ENCODE peak calls at places on chromosomes 1 and 21, in five cellular contexts. H is AG09319, B is GM13977, U is HFFc6, M is GM06990. Z is an unnamed sample.

GRCh38 chr1:25927541-25928265 is 21.5 kb upstream of the STMN1 start:
- DNase-seq in H (no peak), B (no peak), U (no peak), M (no peak), Z (no peak)

GRCh38 chr1:96559707-96560588 is 161.6 kb upstream of the PTBP2 start:
- DNase-seq in H (peak), B (no peak), U (peak), M (no peak), Z (no peak)

GRCh38 chr1:109827466-109827865 is 63.7 kb upstream of the EPS8L3 start:
- DNase-seq in H (no peak), B (no peak), U (peak), M (no peak), Z (no peak)

GRCh38 chr1:99481391-99481996 is 164.4 kb upstream of the PALMD start:
- DNase-seq in H (no peak), B (peak), U (peak), M (peak), Z (peak)

GRCh38 chr1:119139393-119139792 is 1.1 kb downstream of the WARS2 start:
- DNase-seq in H (no peak), B (no peak), U (no peak), M (peak), Z (no peak)

GRCh38 chr1:31736675-31737074 is 27.5 kb downstream of the ADGRB2 start:
- DNase-seq in H (no peak), B (no peak), U (no peak), M (no peak), Z (no peak)

GRCh38 chr1:221670081-221670480 is 71.8 kb downstream of the DUSP10 start:
- DNase-seq in H (no peak), B (no peak), U (no peak), M (no peak), Z (no peak)

GRCh38 chr1:194194724-194195123 is 1008.3 kb upstream of the B3GALT2 start:
- DNase-seq in H (no peak), B (no peak), U (no peak), M (no peak), Z (no peak)

GRCh38 chr1:44947060-44947773 is 39.2 kb downstream of the EIF2B3 start:
- DNase-seq in H (peak), B (no peak), U (peak), M (no peak), Z (no peak)

GRCh38 chr1:97791251-97791650 is 129.6 kb downstream of the DPYD start:
- DNase-seq in H (no peak), B (peak), U (no peak), M (peak), Z (no peak)

GRCh38 chr1:63691672-63692425 is 82.0 kb upstream of the ROR1 start:
- DNase-seq in H (peak), B (peak), U (peak), M (no peak), Z (peak)

GRCh38 chr21:32303385-32303784 is 4.7 kb downstream of the MRAP start:
- DNase-seq in H (no peak), B (no peak), U (no peak), M (no peak), Z (no peak)

GRCh38 chr21:26199471-26199870 is 28.9 kb upstream of the APP start:
- DNase-seq in H (no peak), B (no peak), U (peak), M (no peak), Z (no peak)

GRCh38 chr1:212606734-212607205 is 1.8 kb upstream of the ATF3 start:
- DNase-seq in H (no peak), B (peak), U (no peak), M (no peak), Z (no peak)

GRCh38 chr1:94596260-94596659 is 54.7 kb upstream of the F3 start:
- DNase-seq in H (no peak), B (no peak), U (no peak), M (no peak), Z (no peak)

GRCh38 chr1:172699111-172699510 is 40.2 kb downstream of the FASLG start:
- DNase-seq in H (no peak), B (no peak), U (peak), M (peak), Z (peak)

GRCh38 chr21:41612674-41613250 is 104.8 kb upstream of the TMPRSS2 start:
- DNase-seq in H (peak), B (peak), U (peak), M (no peak), Z (peak)

GRCh38 chr21:42257091-42257760 is 38.3 kb downstream of the ABCG1 start:
- DNase-seq in H (no peak), B (no peak), U (no peak), M (no peak), Z (no peak)

GRCh38 chr1:60345621-60346020 is 272.1 kb upstream of the C1orf87 start:
- DNase-seq in H (no peak), B (no peak), U (no peak), M (no peak), Z (no peak)

GRCh38 chr21:45154511-45155508 is 80.4 kb downstream of the ADARB1 start:
- DNase-seq in H (no peak), B (no peak), U (peak), M (no peak), Z (peak)

GRCh38 chr21:45804809-45805313 is 161.3 kb downstream of the PCBP3 start:
- DNase-seq in H (no peak), B (no peak), U (no peak), M (no peak), Z (no peak)

GRCh38 chr1:200247513-200247912 is 162.3 kb downstream of the ZNF281 start:
- DNase-seq in H (no peak), B (no peak), U (no peak), M (no peak), Z (no peak)

GRCh38 chr1:8382051-8382505 is 64.2 kb downstream of the SLC45A1 start:
- DNase-seq in H (no peak), B (no peak), U (no peak), M (no peak), Z (no peak)

GRCh38 chr21:37871121-37871862 is 45.0 kb downstream of the KCNJ6 start:
- DNase-seq in H (no peak), B (no peak), U (peak), M (no peak), Z (no peak)

GRCh38 chr1:182671779-182672486 is 12.5 kb downstream of the RGS8 start:
- DNase-seq in H (no peak), B (no peak), U (no peak), M (peak), Z (no peak)

GRCh38 chr1:79694241-79694640 is 687.7 kb upstream of the ADGRL4 start:
- DNase-seq in H (no peak), B (no peak), U (no peak), M (no peak), Z (no peak)

GRCh38 chr21:46038341-46038829 is 56.8 kb downstream of the COL6A1 start:
- DNase-seq in H (no peak), B (no peak), U (no peak), M (no peak), Z (no peak)

GRCh38 chr1:205950280-205950679 is 7.0 kb upstream of the SLC26A9 start:
- DNase-seq in H (no peak), B (no peak), U (peak), M (no peak), Z (no peak)

GRCh38 chr1:209268479-209268878 is 315.0 kb upstream of the CAMK1G start:
- DNase-seq in H (no peak), B (no peak), U (no peak), M (no peak), Z (no peak)

GRCh38 chr1:114756009-114756892 is 1.5 kb downstream of the CSDE1 start:
- DNase-seq in H (no peak), B (peak), U (no peak), M (peak), Z (no peak)

GRCh38 chr1:229342902-229343587 is at the start of gene CCSAP:
- DNase-seq in H (no peak), B (peak), U (no peak), M (peak), Z (peak)

Z was measured in DND-41.